ENCODE peak calls at places on chromosome 1, in seven cellular contexts. L is AML-193, V is Daoy, T is lower lobe of right lung, R is stomach, C is fibroblast of mammary gland, M is nucleus accumbens. F is an unnamed sample.

GRCh38 chr1:18110968-18111367 is 3.4 kb downstream of the IGSF21 start:
- DNase-seq in L (no peak), V (no peak), T (no peak), R (no peak), C (no peak), M (peak; percentile 10), F (no peak)

GRCh38 chr1:44068442-44068861 is 37.2 kb upstream of the SLC6A9 start:
- DNase-seq in L (peak; percentile 65), V (no peak), T (peak; percentile 56), R (no peak), C (no peak), M (no peak), F (peak; percentile 22)

GRCh38 chr1:44263191-44263944 is 50.1 kb downstream of the DMAP1 start:
- DNase-seq in L (peak; percentile 53), V (no peak), T (no peak), R (no peak), C (no peak), M (no peak), F (no peak)

GRCh38 chr1:85579619-85580018 is 942 bp upstream of the CCN1 start:
- DNase-seq in L (no peak), V (peak; percentile 92), T (no peak), R (no peak), C (peak; percentile 73), M (no peak), F (peak; percentile 77)

GRCh38 chr1:210724768-210725167 is 396.1 kb downstream of the HHAT start:
- DNase-seq in L (no peak), V (no peak), T (no peak), R (no peak), C (no peak), M (no peak), F (no peak)

GRCh38 chr1:224623743-224624333 is 7.7 kb downstream of the CNIH3 start:
- DNase-seq in L (peak; percentile 58), V (peak; percentile 96), T (no peak), R (peak; percentile 39), C (peak; percentile 89), M (no peak), F (no peak)

GRCh38 chr1:66930823-66931174 is 6.0 kb downstream of the MIER1 start:
- DNase-seq in L (no peak), V (no peak), T (no peak), R (no peak), C (no peak), M (no peak), F (no peak)

GRCh38 chr1:218412181-218412580 is 67.0 kb downstream of the TGFB2 start:
- DNase-seq in L (no peak), V (no peak), T (no peak), R (no peak), C (peak; percentile 14), M (no peak), F (no peak)

F was measured in tibial artery.